ENCODE peak calls at places on chromosome 12, in seven cellular contexts. Z, J, I, T, P, E and Y are unnamed samples.

GRCh38 chr12:113049976-113050742 is 6.4 kb upstream of the DTX1 start:
- DNase-seq in Z (no peak), J (peak; percentile 24), I (peak; percentile 47), T (no peak), P (no peak), E (no peak), Y (no peak)

GRCh38 chr12:117025481-117026151 is 73.6 kb downstream of the TESC start:
- DNase-seq in Z (peak; percentile 50), J (peak; percentile 45), I (peak; percentile 46), T (peak; percentile 53), P (peak; percentile 24), E (peak; percentile 59), Y (peak; percentile 57)

GRCh38 chr12:122886851-122887816 is 8.8 kb downstream of the VPS37B start:
- DNase-seq in Z (no peak), J (peak; percentile 81), I (peak; percentile 73), T (peak; percentile 65), P (no peak), E (no peak), Y (no peak)

GRCh38 chr12:24922109-24922508 is 26.8 kb downstream of the BCAT1 start:
- DNase-seq in Z (no peak), J (no peak), I (peak; percentile 47), T (peak; percentile 40), P (no peak), E (no peak), Y (no peak)

GRCh38 chr12:70248916-70249315 is 5.7 kb downstream of the CNOT2 start:
- DNase-seq in Z (no peak), J (no peak), I (no peak), T (peak; percentile 18), P (no peak), E (no peak), Y (no peak)

GRCh38 chr12:50517456-50518048 is 12.8 kb downstream of the DIP2B start:
- DNase-seq in Z (no peak), J (no peak), I (no peak), T (peak; percentile 81), P (no peak), E (no peak), Y (no peak)

GRCh38 chr12:57518176-57518919 is 2.0 kb downstream of the DDIT3 start:
- DNase-seq in Z (no peak), J (no peak), I (no peak), T (no peak), P (no peak), E (no peak), Y (no peak)

GRCh38 chr12:46219892-46220655 is 48.8 kb downstream of the SLC38A1 start:
- DNase-seq in Z (no peak), J (peak; percentile 85), I (peak; percentile 80), T (peak; percentile 92), P (peak; percentile 41), E (no peak), Y (no peak)

GRCh38 chr12:8905546-8905945 is 8.8 kb upstream of the PHC1 start:
- DNase-seq in Z (no peak), J (no peak), I (no peak), T (peak; percentile 11), P (no peak), E (no peak), Y (no peak)

GRCh38 chr12:132079190-132079589 is 64.9 kb downstream of the DDX51 start:
- DNase-seq in Z (no peak), J (no peak), I (no peak), T (no peak), P (no peak), E (no peak), Y (no peak)

GRCh38 chr12:15754233-15754632 is 35.0 kb downstream of the EPS8 start:
- DNase-seq in Z (no peak), J (peak; percentile 33), I (no peak), T (peak; percentile 77), P (no peak), E (no peak), Y (no peak)

GRCh38 chr12:66633676-66634075 is 45.2 kb downstream of the GRIP1 start:
- DNase-seq in Z (no peak), J (peak; percentile 22), I (no peak), T (peak; percentile 75), P (no peak), E (no peak), Y (no peak)

GRCh38 chr12:66491812-66492361 is 187.0 kb downstream of the GRIP1 start:
- DNase-seq in Z (no peak), J (no peak), I (no peak), T (no peak), P (no peak), E (no peak), Y (no peak)

GRCh38 chr12:93979189-93979588 is 169.2 kb upstream of the PLXNC1 start:
- DNase-seq in Z (no peak), J (no peak), I (peak; percentile 23), T (peak; percentile 67), P (no peak), E (no peak), Y (no peak)